ENCODE peak calls at places on chromosomes 3 and 15, in eight cellular contexts. M is activated CD8-positive, alpha-beta T cell treated with anti-CD3 and anti-CD28 coated beads for 36 hours; T is heart left ventricle; J is Calu3; X is heart right ventricle; K is fibroblast of pulmonary artery; E is left lung; Q is AG09319. F is an unnamed sample.

GRCh38 chr3:66393486-66394260 is 107.1 kb downstream of the LRIG1 start:
- DNase-seq in M (peak), T (no peak), J (no peak), X (no peak), K (peak), E (no peak), Q (peak), F (no peak)

GRCh38 chr15:35496585-35496984 is 49.4 kb downstream of the DPH6 start:
- DNase-seq in M (no peak), T (no peak), J (no peak), X (no peak), K (no peak), E (no peak), Q (no peak), F (peak)

GRCh38 chr3:100781311-100781710 is 72.0 kb downstream of the TFG start:
- DNase-seq in M (no peak), T (no peak), J (no peak), X (no peak), K (no peak), E (no peak), Q (no peak), F (no peak)

GRCh38 chr3:129618901-129619671 is 12.6 kb upstream of the PLXND1 start:
- DNase-seq in M (no peak), T (peak), J (no peak), X (peak), K (no peak), E (peak), Q (no peak), F (no peak)

GRCh38 chr3:57973715-57974477 is 34.3 kb upstream of the FLNB start:
- DNase-seq in M (no peak), T (no peak), J (no peak), X (no peak), K (no peak), E (no peak), Q (no peak), F (no peak)

GRCh38 chr3:24382647-24383046 is 112.0 kb downstream of the THRB start:
- DNase-seq in M (no peak), T (no peak), J (no peak), X (no peak), K (no peak), E (no peak), Q (no peak), F (no peak)

GRCh38 chr3:115913069-115913686 is 289.9 kb downstream of the GAP43 start:
- DNase-seq in M (no peak), T (no peak), J (no peak), X (no peak), K (no peak), E (no peak), Q (no peak), F (no peak)

GRCh38 chr15:31361764-31362120 is 35.1 kb downstream of the KLF13 start:
- DNase-seq in M (no peak), T (no peak), J (no peak), X (no peak), K (peak), E (no peak), Q (no peak), F (no peak)

GRCh38 chr3:48222616-48223513 is at the start of gene CAMP:
- DNase-seq in M (no peak), T (peak), J (peak), X (peak), K (peak), E (peak), Q (no peak), F (peak)

GRCh38 chr3:48042071-48042760 is 26.0 kb upstream of the MAP4 start:
- DNase-seq in M (no peak), T (no peak), J (no peak), X (no peak), K (no peak), E (no peak), Q (no peak), F (no peak)

GRCh38 chr15:68349173-68349572 is 71.6 kb downstream of the FEM1B start:
- DNase-seq in M (no peak), T (no peak), J (no peak), X (no peak), K (no peak), E (no peak), Q (no peak), F (no peak)

GRCh38 chr15:90465930-90466567 is 63.7 kb upstream of the CRTC3 start:
- DNase-seq in M (no peak), T (no peak), J (no peak), X (no peak), K (peak), E (no peak), Q (no peak), F (no peak)

GRCh38 chr3:69370156-69370944 is 15.5 kb downstream of the FRMD4B start:
- DNase-seq in M (peak), T (peak), J (peak), X (peak), K (no peak), E (peak), Q (no peak), F (no peak)

GRCh38 chr3:73401616-73402265 is 223.0 kb downstream of the PDZRN3 start:
- DNase-seq in M (no peak), T (no peak), J (no peak), X (peak), K (peak), E (no peak), Q (no peak), F (no peak)

GRCh38 chr3:124258057-124258500 is 266.2 kb upstream of the ROPN1 start:
- DNase-seq in M (no peak), T (peak), J (no peak), X (no peak), K (peak), E (no peak), Q (no peak), F (no peak)

GRCh38 chr3:156843071-156843808 is 17.1 kb downstream of the LEKR1 start:
- DNase-seq in M (no peak), T (no peak), J (no peak), X (no peak), K (no peak), E (no peak), Q (no peak), F (no peak)

GRCh38 chr3:177561769-177562360 is 364.6 kb upstream of the TBL1XR1 start:
- DNase-seq in M (no peak), T (no peak), J (no peak), X (no peak), K (no peak), E (no peak), Q (no peak), F (no peak)

GRCh38 chr3:55476515-55476914 is 10.6 kb downstream of the WNT5A start:
- DNase-seq in M (no peak), T (no peak), J (no peak), X (no peak), K (peak), E (no peak), Q (no peak), F (no peak)

GRCh38 chr15:77001351-77001750 is 6.4 kb downstream of the PSTPIP1 start:
- DNase-seq in M (no peak), T (no peak), J (no peak), X (no peak), K (no peak), E (no peak), Q (no peak), F (no peak)

GRCh38 chr3:144039661-144040060 is 68.0 kb downstream of the DIPK2A start:
- DNase-seq in M (no peak), T (no peak), J (no peak), X (no peak), K (no peak), E (no peak), Q (no peak), F (no peak)

GRCh38 chr3:188955919-188956318 is 215.9 kb upstream of the TPRG1 start:
- DNase-seq in M (no peak), T (no peak), J (no peak), X (no peak), K (no peak), E (no peak), Q (no peak), F (no peak)

GRCh38 chr3:194132465-194133358 is 3.2 kb upstream of the HES1 start:
- DNase-seq in M (no peak), T (no peak), J (no peak), X (no peak), K (no peak), E (no peak), Q (no peak), F (no peak)

GRCh38 chr15:31439328-31439727 is 112.7 kb downstream of the KLF13 start:
- DNase-seq in M (peak), T (no peak), J (no peak), X (no peak), K (no peak), E (no peak), Q (no peak), F (no peak)

GRCh38 chr3:23712656-23713559 is 92.8 kb upstream of the UBE2E1 start:
- DNase-seq in M (no peak), T (no peak), J (peak), X (no peak), K (peak), E (peak), Q (peak), F (no peak)

GRCh38 chr3:197406266-197406665 is 107.9 kb upstream of the DLG1 start:
- DNase-seq in M (no peak), T (no peak), J (no peak), X (peak), K (peak), E (no peak), Q (no peak), F (no peak)

GRCh38 chr3:155367510-155367909 is 74.0 kb upstream of the STRIT1 start:
- DNase-seq in M (no peak), T (no peak), J (no peak), X (no peak), K (peak), E (no peak), Q (no peak), F (no peak)

GRCh38 chr3:169138849-169139416 is 524.6 kb downstream of the MECOM start:
- DNase-seq in M (no peak), T (no peak), J (no peak), X (no peak), K (no peak), E (no peak), Q (no peak), F (no peak)

GRCh38 chr3:158663832-158664231 is 8.6 kb downstream of the LXN start:
- DNase-seq in M (no peak), T (no peak), J (no peak), X (no peak), K (no peak), E (no peak), Q (no peak), F (no peak)

GRCh38 chr3:133425898-133426297 is 26.0 kb downstream of the BFSP2 start:
- DNase-seq in M (no peak), T (no peak), J (no peak), X (no peak), K (no peak), E (no peak), Q (no peak), F (no peak)

GRCh38 chr3:74883690-74884089 is 269.2 kb upstream of the CNTN3 start:
- DNase-seq in M (no peak), T (no peak), J (no peak), X (no peak), K (peak), E (no peak), Q (no peak), F (no peak)
- TF ChIP-seq CTCF in M (no peak), T (no peak), J (no peak), X (no peak), K (peak), E (no peak), Q (peak), F (peak)

DNA sequence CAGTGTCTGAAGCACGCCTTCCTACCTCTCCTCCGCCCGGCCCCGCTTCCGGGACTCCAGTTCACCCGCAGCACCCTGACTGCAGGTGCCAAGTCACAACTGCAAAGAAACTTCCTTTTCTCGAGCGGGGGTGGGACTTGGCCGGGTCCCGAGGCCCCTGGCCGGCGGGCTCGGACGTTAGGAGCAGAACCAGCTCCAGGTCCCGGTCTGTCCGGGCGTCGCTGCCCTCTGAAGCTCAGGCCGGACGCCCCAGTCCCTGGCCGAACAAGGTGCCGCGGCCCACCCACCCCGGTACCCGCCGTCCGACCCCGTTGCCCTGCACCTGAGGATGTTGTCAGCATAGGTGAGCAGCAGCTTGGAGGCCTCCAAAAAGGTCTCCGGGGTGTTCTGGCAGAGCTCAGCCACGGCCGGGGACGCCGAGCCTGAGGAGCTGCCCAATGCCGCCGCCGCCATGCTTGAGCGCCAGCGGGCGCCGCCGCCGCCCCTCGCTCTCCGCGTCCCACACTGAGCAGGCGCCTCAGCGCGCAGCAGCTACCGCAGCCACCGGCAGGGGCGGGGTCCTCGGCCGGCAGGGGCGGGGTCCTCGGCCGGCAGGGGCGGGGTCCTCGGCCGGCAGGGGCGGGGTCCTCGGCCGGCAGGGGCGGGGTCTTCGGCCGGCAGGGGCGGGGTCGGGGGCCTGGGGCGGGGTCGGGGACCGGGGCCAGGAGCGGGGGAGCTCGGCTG is at the start of gene NGLY1:
- DNase-seq in M (peak), T (peak), J (peak), X (peak), K (peak), E (peak), Q (no peak), F (peak)
- TF ChIP-seq CTCF in M (no peak), T (no peak), J (no peak), X (peak), K (no peak), E (peak), Q (no peak), F (no peak)

GRCh38 chr15:59656935-59657634 is at the start of gene GTF2A2:
- DNase-seq in M (peak), T (peak), J (peak), X (peak), K (peak), E (peak), Q (peak), F (peak)
- TF ChIP-seq CTCF in M (no peak), T (no peak), J (no peak), X (no peak), K (no peak), E (no peak), Q (no peak), F (no peak)

DNA sequence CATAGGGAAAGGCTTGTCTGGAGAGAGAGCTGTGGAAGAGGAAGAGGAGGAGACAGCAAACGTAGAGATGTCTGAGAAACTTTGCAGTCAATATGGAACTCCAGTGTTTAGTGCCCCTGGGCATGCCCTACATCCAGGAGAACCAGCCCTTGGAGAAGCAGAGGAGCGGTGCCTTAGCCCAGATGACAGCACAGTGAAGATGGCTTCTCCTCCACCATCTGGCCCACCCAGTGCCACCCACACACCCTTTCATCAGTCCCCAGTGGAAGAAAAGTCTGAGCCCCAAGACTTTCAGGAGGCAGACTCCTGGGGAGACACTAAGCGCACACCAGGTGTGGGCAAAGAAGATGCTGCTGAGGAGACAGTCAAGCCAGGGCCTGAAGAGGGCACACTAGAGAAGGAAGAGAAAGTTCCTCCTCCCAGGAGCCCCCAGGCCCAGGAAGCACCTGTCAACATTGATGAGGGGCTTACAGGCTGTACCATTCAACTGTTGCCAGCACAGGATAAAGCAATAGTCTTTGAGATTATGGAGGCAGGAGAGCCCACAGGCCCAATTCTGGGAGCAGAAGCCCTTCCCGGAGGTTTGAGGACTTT is 6.9 kb downstream of the MAP1A start:
- DNase-seq in M (no peak), T (no peak), J (no peak), X (no peak), K (no peak), E (no peak), Q (no peak), F (peak)
- TF ChIP-seq CTCF in M (no peak), T (no peak), J (no peak), X (no peak), K (no peak), E (no peak), Q (no peak), F (peak)

GRCh38 chr15:59376735-59377134 is 4.1 kb upstream of the MYO1E start:
- DNase-seq in M (no peak), T (no peak), J (no peak), X (no peak), K (peak), E (no peak), Q (no peak), F (no peak)
- TF ChIP-seq CTCF in M (no peak), T (no peak), J (no peak), X (no peak), K (no peak), E (no peak), Q (peak), F (peak)

DNA sequence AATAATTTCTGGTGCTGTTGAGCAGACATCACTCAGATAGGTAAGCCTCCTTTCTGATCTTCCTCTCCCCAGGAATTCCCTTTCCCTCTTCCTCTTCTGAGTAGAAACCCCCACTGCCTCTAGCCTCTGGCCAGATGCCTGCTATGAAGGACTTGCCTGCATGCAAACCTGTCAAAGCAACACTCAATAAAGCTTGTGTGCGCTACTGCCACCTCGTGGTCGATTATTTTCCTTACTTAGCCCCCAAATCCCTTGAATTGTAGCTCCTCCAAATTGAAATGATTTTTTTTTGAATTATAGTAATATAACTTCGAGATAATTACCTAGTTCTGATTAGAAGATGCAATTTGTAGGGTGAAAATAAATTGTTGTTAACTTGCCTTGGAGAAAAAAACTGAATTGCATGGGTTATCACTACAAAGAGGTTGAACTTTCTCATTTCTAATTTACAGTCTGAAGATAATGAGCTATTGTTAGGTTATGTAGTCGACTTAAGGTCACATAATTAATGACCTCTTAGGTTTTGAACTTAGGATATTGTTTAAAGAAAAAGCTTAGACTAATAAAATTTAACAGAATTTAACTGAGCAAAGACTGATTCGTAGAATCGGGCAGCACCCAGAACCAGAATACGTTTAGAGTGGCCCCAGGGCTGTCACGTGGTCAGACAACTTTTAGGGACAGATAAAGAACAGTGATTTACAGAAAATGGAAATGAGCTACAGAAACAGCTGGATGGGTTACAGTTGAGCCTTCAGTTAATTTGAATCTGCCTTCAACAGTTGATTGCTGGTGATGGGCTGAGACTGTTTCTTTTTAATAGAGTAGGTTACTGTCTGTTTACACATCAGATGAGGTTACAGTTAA is 269.3 kb downstream of the ARPP21 start:
- DNase-seq in M (peak), T (no peak), J (peak), X (peak), K (peak), E (peak), Q (peak), F (peak)
- TF ChIP-seq CTCF in M (peak), T (peak), J (peak), X (peak), K (peak), E (peak), Q (peak), F (peak)

GRCh38 chr3:186083746-186084145 is 25.1 kb downstream of the ETV5 start:
- DNase-seq in M (no peak), T (no peak), J (no peak), X (no peak), K (no peak), E (no peak), Q (no peak), F (no peak)

GRCh38 chr3:186080849-186081438 is 27.9 kb downstream of the ETV5 start:
- DNase-seq in M (no peak), T (no peak), J (no peak), X (no peak), K (no peak), E (no peak), Q (no peak), F (no peak)

GRCh38 chr3:186082150-186082549 is 26.7 kb downstream of the ETV5 start:
- DNase-seq in M (no peak), T (no peak), J (no peak), X (no peak), K (no peak), E (no peak), Q (no peak), F (no peak)

GRCh38 chr3:186079925-186080324 is 29.0 kb downstream of the ETV5 start:
- DNase-seq in M (no peak), T (no peak), J (no peak), X (no peak), K (no peak), E (no peak), Q (no peak), F (no peak)

DNA sequence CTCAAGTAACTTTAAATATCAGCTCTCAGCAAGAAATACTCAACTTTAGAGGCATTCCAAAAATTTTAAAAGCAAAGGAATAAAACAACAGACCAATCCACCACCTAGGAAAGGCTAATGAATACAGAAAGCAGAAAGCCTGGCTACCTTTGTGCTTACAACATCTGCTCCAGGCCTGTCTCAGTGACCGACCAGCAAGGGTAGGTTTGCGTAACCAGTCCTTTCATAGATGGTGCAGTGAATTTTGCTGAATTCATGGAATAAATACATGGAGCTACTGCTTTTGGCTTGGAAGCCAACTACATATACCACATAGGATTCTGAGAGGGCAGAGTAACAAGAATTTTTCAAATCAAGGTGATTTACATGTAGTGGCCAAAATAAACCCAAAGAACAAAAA is 27.2 kb downstream of the ETV5 start:
- DNase-seq in M (no peak), T (no peak), J (no peak), X (no peak), K (no peak), E (no peak), Q (no peak), F (no peak)
- TF ChIP-seq CTCF in M (no peak), T (no peak), J (no peak), X (no peak), K (no peak), E (no peak), Q (no peak), F (no peak)

F was measured in GM13977.